ENCODE peak calls at places on chromosome 4, in ten cellular contexts. E is bronchial epithelial cell; C is HL-60; G is H54; J is CD4-positive, CD25-positive, alpha-beta regulatory T cell; D is K562; Z is T-helper 9 cell; P is T-helper 22 cell; W is fibroblast of the aortic adventitia; O is NCI-H460. B is an unnamed sample.

GRCh38 chr4:23728971-23729370 is 160.9 kb downstream of the PPARGC1A start:
- DNase-seq in Z (no peak), E (peak; percentile 3), P (no peak), J (no peak), W (peak; percentile 2), O (no peak), D (no peak), C (no peak), G (no peak), B (no peak)

GRCh38 chr4:17030543-17030942 is 132.1 kb upstream of the LDB2 start:
- DNase-seq in J (no peak), O (no peak), G (no peak), D (no peak), E (peak; percentile 97), P (no peak), W (peak; percentile 96), Z (no peak), C (no peak), B (peak; percentile 17)

GRCh38 chr4:73541251-73541650 is 59.7 kb downstream of the AFM start:
- DNase-seq in J (no peak), D (no peak), W (no peak), P (no peak), O (no peak), C (no peak), G (no peak), E (no peak), Z (no peak), B (no peak)

GRCh38 chr4:171956678-171957077 is 143.5 kb downstream of the GALNTL6 start:
- DNase-seq in J (no peak), W (no peak), O (no peak), C (no peak), D (no peak), G (no peak), Z (no peak), P (no peak), E (peak; percentile 7), B (no peak)

GRCh38 chr4:13989496-13989895 is 362.0 kb upstream of the BOD1L1 start:
- DNase-seq in C (no peak), O (peak; percentile 23), G (no peak), P (no peak), E (no peak), Z (no peak), D (no peak), W (no peak), J (no peak), B (no peak)

GRCh38 chr4:86892639-86892965 is 380 bp upstream of the C4orf36 start:
- DNase-seq in O (no peak), G (no peak), Z (no peak), W (no peak), C (no peak), J (no peak), P (no peak), E (no peak), D (no peak), B (no peak)

GRCh38 chr4:57442241-57442640 is 332.1 kb upstream of the IGFBP7 start:
- DNase-seq in G (no peak), E (no peak), C (no peak), J (no peak), W (no peak), D (no peak), Z (no peak), P (no peak), O (no peak), B (no peak)

GRCh38 chr4:173651651-173652282 is 121.7 kb upstream of the HAND2 start:
- DNase-seq in E (no peak), P (no peak), D (no peak), Z (no peak), W (no peak), C (no peak), J (no peak), G (no peak), O (no peak), B (no peak)

GRCh38 chr4:56818797-56819196 is 2.7 kb downstream of the SPINK2 start:
- DNase-seq in J (no peak), D (no peak), O (no peak), E (no peak), P (no peak), Z (no peak), G (no peak), C (no peak), W (no peak), B (no peak)

GRCh38 chr4:140100771-140101170 is 53.2 kb downstream of the MAML3 start:
- DNase-seq in Z (no peak), O (no peak), W (peak; percentile 28), G (no peak), J (no peak), P (no peak), D (no peak), C (no peak), E (no peak), B (no peak)

GRCh38 chr4:29972121-29972520 is 748.0 kb upstream of the PCDH7 start:
- DNase-seq in O (no peak), E (peak; percentile 2), P (no peak), Z (no peak), J (no peak), W (no peak), C (no peak), G (no peak), D (no peak), B (no peak)

GRCh38 chr4:5963611-5964010 is 54.6 kb downstream of the C4orf50 start:
- DNase-seq in G (no peak), W (no peak), O (no peak), Z (no peak), C (no peak), J (no peak), D (no peak), E (no peak), P (no peak), B (no peak)

GRCh38 chr4:38673109-38673978 is 9.3 kb downstream of the KLF3 start:
- DNase-seq in G (no peak), P (no peak), E (peak; percentile 94), C (no peak), Z (no peak), J (no peak), O (peak; percentile 46), D (peak; percentile 77), W (peak; percentile 81), B (no peak)

GRCh38 chr4:55445921-55446577 is 50.3 kb downstream of the TMEM165 start:
- DNase-seq in W (peak; percentile 73), O (no peak), C (no peak), D (no peak), P (no peak), E (peak; percentile 27), G (no peak), Z (no peak), J (no peak), B (no peak)

GRCh38 chr4:186669735-186670134 is 53.9 kb downstream of the FAT1 start:
- DNase-seq in P (no peak), W (no peak), C (no peak), G (no peak), J (no peak), E (no peak), Z (no peak), O (no peak), D (no peak), B (no peak)

GRCh38 chr4:33262809-33263208 is 2542.6 kb downstream of the PCDH7 start:
- DNase-seq in O (no peak), J (no peak), Z (no peak), E (peak; percentile 22), G (peak; percentile 5), D (no peak), W (peak; percentile 76), C (no peak), P (no peak), B (no peak)

GRCh38 chr4:154332681-154333421 is 158.7 kb downstream of the DCHS2 start:
- DNase-seq in G (no peak), C (peak; percentile 5), O (peak; percentile 12), W (no peak), J (peak; percentile 67), D (no peak), P (peak; percentile 13), E (no peak), Z (peak; percentile 3), B (no peak)

GRCh38 chr4:82833696-82834313 is 35.2 kb upstream of the SCD5 start:
- DNase-seq in E (peak; percentile 84), J (no peak), Z (no peak), C (no peak), O (no peak), W (peak; percentile 82), D (no peak), G (peak; percentile 36), P (no peak), B (no peak)

GRCh38 chr4:948936-949300 is 16.7 kb downstream of the TMEM175 start:
- DNase-seq in Z (no peak), P (no peak), J (no peak), W (no peak), E (no peak), G (no peak), D (no peak), C (no peak), O (no peak), B (no peak)

GRCh38 chr4:87622303-87622702 is 14.0 kb downstream of the DSPP start:
- DNase-seq in W (no peak), Z (no peak), E (no peak), G (no peak), P (no peak), C (no peak), O (no peak), J (no peak), D (no peak), B (no peak)

GRCh38 chr4:59597536-59598232 is 1602.4 kb upstream of the ADGRL3 start:
- DNase-seq in Z (no peak), P (no peak), C (no peak), J (no peak), E (no peak), G (no peak), O (no peak), D (no peak), W (peak; percentile 0), B (no peak)

GRCh38 chr4:40960926-40961325 is 211.2 kb downstream of the NSUN7 start:
- DNase-seq in P (no peak), E (no peak), W (no peak), O (no peak), G (no peak), J (no peak), C (no peak), D (no peak), Z (no peak), B (no peak)